ENCODE peak calls at places on chromosomes 2 and 18, in four cellular contexts. S, Y, B and L are unnamed samples.

GRCh38 chr2:232230557-232230956 is 148.0 kb upstream of the ALPP start:
- DNase-seq in S (no peak), Y (no peak), B (no peak), L (no peak)

GRCh38 chr2:174931724-174932123 is 73.5 kb downstream of the CHN1 start:
- DNase-seq in S (no peak), Y (no peak), B (no peak), L (no peak)

GRCh38 chr2:188787661-188788044 is 186.5 kb upstream of the COL3A1 start:
- DNase-seq in S (no peak), Y (no peak), B (no peak), L (no peak)

GRCh38 chr18:21341141-21341540 is 99.1 kb downstream of the GREB1L start:
- DNase-seq in S (no peak), Y (no peak), B (no peak), L (no peak)

GRCh38 chr2:147559068-147559467 is 285.8 kb upstream of the ACVR2A start:
- DNase-seq in S (no peak), Y (no peak), B (no peak), L (no peak)

GRCh38 chr2:17857016-17857415 is 21.5 kb upstream of the KCNS3 start:
- DNase-seq in S (no peak), Y (no peak), B (no peak), L (no peak)

GRCh38 chr2:85589982-85590791 is 5.4 kb upstream of the RNF181 start:
- DNase-seq in S (no peak), Y (no peak), B (no peak), L (no peak)

GRCh38 chr2:208265371-208265806 is 666 bp upstream of the PIKFYVE start:
- DNase-seq in S (no peak), Y (no peak), B (peak; percentile 15), L (no peak)

GRCh38 chr18:80154293-80154692 is 45.2 kb downstream of the ADNP2 start:
- DNase-seq in S (no peak), Y (peak; percentile 47), B (peak; percentile 24), L (no peak)

GRCh38 chr2:8682719-8683667 is 1.1 kb downstream of the ID2 start:
- DNase-seq in S (peak; percentile 36), Y (peak; percentile 60), B (no peak), L (peak; percentile 63)

GRCh38 chr2:85550476-85550875 is 10.8 kb downstream of the GGCX start:
- DNase-seq in S (no peak), Y (no peak), B (no peak), L (no peak)

GRCh38 chr2:68741238-68741637 is 6.6 kb downstream of the ARHGAP25 start:
- DNase-seq in S (no peak), Y (no peak), B (no peak), L (no peak)

GRCh38 chr2:166360906-166361305 is 14.8 kb downstream of the SCN9A start:
- DNase-seq in S (no peak), Y (no peak), B (no peak), L (no peak)

GRCh38 chr2:43075906-43076585 is 150.4 kb downstream of the ZFP36L2 start:
- DNase-seq in S (no peak), Y (no peak), B (no peak), L (no peak)

GRCh38 chr2:198135481-198135934 is 331.1 kb downstream of the PLCL1 start:
- DNase-seq in S (no peak), Y (no peak), B (no peak), L (no peak)